ENCODE peak calls at places on chromosomes 4 and X, in five cellular contexts. Z is A549, Y is gastrocnemius medialis, P is heart left ventricle, E is K562. T is an unnamed sample.

GRCh38 chrX:153706799-153707198 is 17.4 kb downstream of the BCAP31 start:
- ATAC-seq in Y (peak; percentile 7), E (no peak), P (peak; percentile 32), Z (no peak), T (no peak)

GRCh38 chr4:148238086-148238485 is 204.1 kb downstream of the NR3C2 start:
- ATAC-seq in Y (no peak), P (no peak), E (no peak), Z (no peak), T (no peak)

GRCh38 chr4:137961051-137961438 is 281.1 kb downstream of the SLC7A11 start:
- ATAC-seq in Y (no peak), P (no peak), Z (no peak), E (no peak), T (no peak)

GRCh38 chr4:87103086-87103485 is 117.3 kb downstream of the KLHL8 start:
- ATAC-seq in Y (no peak), P (no peak), E (no peak), Z (no peak), T (no peak)

GRCh38 chr4:173367285-173367684 is 3.5 kb upstream of the SAP30 start:
- ATAC-seq in E (no peak), Z (no peak), Y (no peak), P (no peak), T (no peak)

GRCh38 chr4:78634011-78634664 is 82.6 kb downstream of the ANXA3 start:
- ATAC-seq in Z (no peak), P (peak; percentile 54), E (no peak), Y (peak; percentile 36), T (peak; percentile 36)

GRCh38 chrX:40383360-40383759 is 197.4 kb upstream of the ATP6AP2 start:
- ATAC-seq in P (no peak), E (peak; percentile 78), Y (no peak), Z (no peak), T (no peak)

GRCh38 chr4:138086471-138086870 is 155.7 kb downstream of the SLC7A11 start:
- ATAC-seq in E (no peak), P (no peak), Y (no peak), Z (no peak), T (no peak)

GRCh38 chrX:48664156-48664555 is 19.4 kb upstream of the WAS start:
- ATAC-seq in P (no peak), E (no peak), Z (no peak), Y (no peak), T (no peak)

GRCh38 chrX:13068651-13069050 is 24.2 kb upstream of the FAM9C start:
- ATAC-seq in E (no peak), P (no peak), Y (no peak), Z (no peak), T (no peak)

GRCh38 chrX:134764202-134764785 is 106.0 kb upstream of the PLAC1 start:
- ATAC-seq in Y (no peak), P (no peak), E (peak; percentile 99), Z (peak; percentile 96), T (no peak)

GRCh38 chr4:3703677-3704521 is 62.3 kb upstream of the ADRA2C start:
- ATAC-seq in E (no peak), Z (peak; percentile 18), P (no peak), Y (no peak), T (no peak)

GRCh38 chrX:120429776-120430535 is 39.1 kb downstream of the LAMP2 start:
- ATAC-seq in Z (no peak), P (no peak), Y (no peak), E (no peak), T (no peak)

GRCh38 chrX:14043209-14043608 is 13.5 kb upstream of the GEMIN8 start:
- ATAC-seq in P (no peak), Z (no peak), Y (no peak), E (no peak), T (no peak)

GRCh38 chr4:146900295-146900694 is 45.4 kb downstream of the TTC29 start:
- ATAC-seq in E (no peak), P (no peak), Y (no peak), Z (no peak), T (no peak)

GRCh38 chrX:45622042-45622423 is 421.4 kb upstream of the DIPK2B start:
- ATAC-seq in Y (no peak), P (no peak), E (no peak), Z (no peak), T (no peak)

GRCh38 chr4:3231431-3231980 is 17.5 kb upstream of the MSANTD1 start:
- ATAC-seq in E (no peak), Z (no peak), P (no peak), Y (no peak), T (no peak)

GRCh38 chrX:106707771-106708454 is 18.6 kb upstream of the RNF128 start:
- ATAC-seq in E (no peak), P (peak; percentile 91), Z (peak; percentile 99), Y (peak; percentile 100), T (no peak)

GRCh38 chr4:156581693-156582092 is 389.9 kb downstream of the PDGFC start:
- ATAC-seq in P (no peak), Z (no peak), Y (no peak), E (no peak), T (no peak)

GRCh38 chr4:127124919-127125318 is 507.8 kb upstream of the INTU start:
- ATAC-seq in P (no peak), Z (no peak), Y (no peak), E (peak; percentile 76), T (no peak)

GRCh38 chrX:148080593-148080992 is 99.5 kb downstream of the FMR1NB start:
- ATAC-seq in P (no peak), E (no peak), Z (no peak), Y (no peak), T (no peak)

GRCh38 chrX:96394566-96394965 is 290.1 kb upstream of the DIAPH2 start:
- ATAC-seq in Z (no peak), P (no peak), Y (no peak), E (no peak), T (no peak)

GRCh38 chr4:82415922-82416365 is 14.3 kb downstream of the HNRNPDL start:
- ATAC-seq in P (no peak), Z (no peak), E (no peak), Y (no peak), T (no peak)

GRCh38 chr4:186699881-186700397 is 23.7 kb downstream of the FAT1 start:
- ATAC-seq in P (no peak), Z (no peak), Y (peak; percentile 38), E (no peak), T (no peak)

GRCh38 chrX:40015693-40016092 is 82.1 kb downstream of the BCOR start:
- ATAC-seq in Y (no peak), E (no peak), Z (no peak), P (no peak), T (no peak)

GRCh38 chr4:1763550-1764080 is 29.5 kb upstream of the FGFR3 start:
- ATAC-seq in Z (no peak), E (peak; percentile 83), Y (no peak), P (peak; percentile 33), T (peak; percentile 44)

GRCh38 chrX:18173494-18174180 is 47.0 kb downstream of the BEND2 start:
- ATAC-seq in E (peak; percentile 92), P (peak; percentile 96), Y (peak; percentile 97), Z (no peak), T (no peak)

GRCh38 chr4:151568966-151569365 is 160.0 kb downstream of the FHIP1A start:
- ATAC-seq in Z (no peak), E (no peak), Y (no peak), P (no peak), T (no peak)

GRCh38 chrX:38803286-38803608 is 2.0 kb downstream of the MID1IP1 start:
- ATAC-seq in E (peak; percentile 4), P (no peak), Y (peak; percentile 18), Z (peak; percentile 2), T (no peak)

GRCh38 chr4:113732923-113733527 is 28.5 kb downstream of the CAMK2D start:
- ATAC-seq in E (no peak), P (no peak), Z (no peak), Y (no peak), T (no peak)

DNA sequence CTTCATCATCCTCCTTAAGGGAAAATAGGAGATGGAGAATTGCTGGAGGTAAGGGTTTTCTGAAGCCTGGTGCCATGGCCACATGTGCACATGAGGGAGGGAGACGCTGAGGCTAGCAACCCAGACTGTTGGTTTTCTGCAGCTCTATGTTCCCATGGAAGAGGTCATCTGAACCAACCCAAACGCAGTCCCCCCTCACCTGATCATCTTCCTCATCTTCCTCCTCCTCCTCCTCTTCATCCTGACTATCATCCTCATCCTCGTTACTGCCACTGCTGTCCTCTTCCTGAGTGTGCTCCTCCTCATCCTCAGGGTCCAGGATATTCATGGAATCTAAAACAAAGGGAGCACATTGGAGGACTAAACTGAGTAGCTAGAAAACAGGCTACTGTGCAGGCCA is 124.6 kb downstream of the HUWE1 start:
- ATAC-seq in Z (no peak), E (no peak), P (no peak), Y (no peak), T (no peak)
- H3K9me3 ChIP-seq in Z (no peaks in the 10 kb centered on the region), E (no peaks in the 10 kb centered on the region), P (no peaks in the 10 kb centered on the region), Y (no peaks in the 10 kb centered on the region), T (no peaks in the 10 kb centered on the region)

DNA sequence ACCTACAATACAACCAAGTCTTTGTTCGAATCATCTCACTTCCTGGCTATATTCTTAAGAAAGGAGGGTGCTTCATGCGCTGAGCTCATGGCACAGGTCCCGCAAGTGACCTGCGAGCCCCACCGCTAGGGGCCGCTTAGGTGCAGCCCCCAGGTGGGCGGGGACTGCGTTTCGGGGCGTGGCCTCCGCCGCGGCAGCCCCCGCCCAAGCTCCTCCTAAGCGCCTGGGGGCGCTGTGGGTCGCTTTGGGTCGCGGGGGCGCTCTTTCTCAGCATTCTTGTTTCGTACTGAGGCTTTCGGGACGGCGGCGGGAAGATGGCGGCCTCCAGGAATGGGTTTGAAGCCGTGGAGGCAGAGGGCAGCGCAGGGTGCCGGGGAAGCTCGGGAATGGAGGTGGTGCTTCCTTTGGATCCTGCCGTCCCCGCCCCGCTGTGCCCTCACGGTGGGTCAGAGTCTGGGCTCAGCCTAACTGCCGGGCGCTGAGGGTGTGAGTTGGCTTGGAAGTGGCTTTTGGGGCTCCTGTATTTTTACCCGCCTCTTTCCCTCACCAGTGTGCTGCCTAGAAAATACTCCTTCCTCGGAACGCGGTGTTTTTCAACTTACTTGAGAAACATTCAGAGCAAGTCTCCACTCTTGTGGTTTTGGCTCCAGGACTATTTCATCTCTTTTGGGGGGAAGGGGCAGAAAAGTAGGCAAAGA is at the start of gene ZCCHC4:
- ATAC-seq in E (peak; percentile 97), Z (peak; percentile 97), P (peak; percentile 99), Y (peak; percentile 99), T (peak; percentile 97)
- TF ChIP-seq POLR2A in E (peak; percentile 93), Z (peak; percentile 51), P (no peak), Y (no peak), T (peak; percentile 31)

DNA sequence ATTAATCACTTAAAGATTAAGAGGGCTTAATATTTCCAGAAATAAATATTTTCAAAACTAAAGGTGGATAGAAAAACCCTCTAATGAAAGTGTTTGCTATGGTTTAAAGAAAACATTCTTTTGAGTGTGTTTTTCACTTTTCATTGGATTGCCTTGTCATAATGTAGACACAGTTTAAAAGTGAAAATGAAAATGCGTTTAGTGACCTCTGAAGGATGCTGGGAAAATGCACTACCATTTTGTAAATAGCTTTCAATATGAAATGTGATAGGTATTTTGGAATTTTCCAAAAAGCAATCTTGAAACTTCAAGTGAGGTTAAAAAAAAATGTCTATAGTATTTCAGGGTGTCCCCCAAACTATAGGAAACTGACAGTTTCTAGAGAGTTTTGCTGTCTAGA is 642.2 kb downstream of the C4orf33 start:
- ATAC-seq in Y (no peak), Z (no peak), P (no peak), E (no peak), T (no peak)
- TF ChIP-seq CTCF in Y (no peak), Z (no peak), P (no peak), E (no peak), T (no peak)

GRCh38 chrX:155108427-155108826 is 37.1 kb downstream of the BRCC3 start:
- ATAC-seq in P (no peak), Y (no peak), Z (no peak), E (no peak), T (no peak)
- H3K9me3 ChIP-seq in P (no peaks in the 10 kb centered on the region), Y (no peaks in the 10 kb centered on the region), Z (peaks cover 2% of the 10 kb centered on the region), E (no peaks in the 10 kb centered on the region), T (no peaks in the 10 kb centered on the region)

GRCh38 chrX:129980540-129981206 is 1.8 kb upstream of the BCORL1 start:
- ATAC-seq in Z (peak; percentile 57), E (no peak), Y (peak; percentile 13), P (peak; percentile 53), T (peak; percentile 35)
- TF ChIP-seq POLR2A in Z (peak; percentile 42), E (no peak), Y (peak; percentile 57), P (no peak), T (peak; percentile 62)

T was measured in gastroesophageal sphincter.